ENCODE peak calls at places on chromosomes 2 and 18, in four cellular contexts. J is ovary, N is thyroid gland, T is HCT116. X is an unnamed sample.

GRCh38 chr2:57937456-57937855 is 109.2 kb upstream of the VRK2 start:
- DNase-seq in T (no peak), N (no peak), J (no peak), X (no peak)

GRCh38 chr18:44589709-44590108 is 91.0 kb upstream of the SETBP1 start:
- DNase-seq in J (no peak), N (no peak), T (no peak), X (no peak)

GRCh38 chr18:32549248-32549842 is 78.7 kb upstream of the GAREM1 start:
- DNase-seq in N (peak; percentile 59), T (peak; percentile 50), J (peak; percentile 27), X (peak; percentile 71)

GRCh38 chr2:69694894-69695849 is 46.8 kb upstream of the ANXA4 start:
- DNase-seq in N (peak; percentile 40), J (no peak), T (no peak), X (no peak)

GRCh38 chr2:109280804-109281203 is 151.8 kb downstream of the SH3RF3 start:
- DNase-seq in J (no peak), N (no peak), T (no peak), X (no peak)

GRCh38 chr2:152847067-152847466 is 128.6 kb downstream of the ARL6IP6 start:
- DNase-seq in T (no peak), N (no peak), J (no peak), X (no peak)

GRCh38 chr18:1049173-1049572 is 144.5 kb downstream of the ADCYAP1 start:
- DNase-seq in N (no peak), J (no peak), T (no peak), X (no peak)

GRCh38 chr2:53725662-53726061 is 41.9 kb upstream of the CHAC2 start:
- DNase-seq in J (no peak), T (no peak), N (no peak), X (no peak)

GRCh38 chr2:79530443-79530842 is 17.6 kb downstream of the CTNNA2 start:
- DNase-seq in T (no peak), N (no peak), J (no peak), X (no peak)

GRCh38 chr2:205776139-205776538 is 93.8 kb downstream of the NRP2 start:
- DNase-seq in T (peak; percentile 55), N (peak; percentile 59), J (no peak), X (peak; percentile 43)

GRCh38 chr2:191247381-191248057 is 2.3 kb downstream of the MYO1B start:
- DNase-seq in N (no peak), J (no peak), T (peak; percentile 23), X (no peak)

GRCh38 chr2:68749345-68749744 is 14.7 kb downstream of the ARHGAP25 start:
- DNase-seq in J (no peak), T (no peak), N (no peak), X (no peak)

GRCh38 chr2:196592912-196593881 is 46.3 kb upstream of the CCDC150 start:
- DNase-seq in J (no peak), T (no peak), N (peak; percentile 19), X (no peak)

GRCh38 chr2:3823748-3824147 is 120.4 kb downstream of the DCDC2C start:
- DNase-seq in T (no peak), N (no peak), J (no peak), X (no peak)

GRCh38 chr18:75727479-75727878 is 300.0 kb upstream of the SMIM21 start:
- DNase-seq in J (no peak), T (peak; percentile 21), N (peak; percentile 56), X (no peak)

GRCh38 chr2:230328155-230328458 is 1.1 kb downstream of the SP140L start:
- DNase-seq in T (no peak), N (no peak), J (no peak), X (no peak)
- H3K4me1 ChIP-seq in T (peaks cover 36% of the 10 kb centered on the region), N (peaks cover 9% of the 10 kb centered on the region), J (peaks cover 6% of the 10 kb centered on the region), X (peaks cover 38% of the 10 kb centered on the region)

GRCh38 chr2:64749446-64749845 is 95.7 kb upstream of the SERTAD2 start:
- DNase-seq in T (no peak), J (no peak), N (no peak), X (no peak)

GRCh38 chr2:64753384-64753783 is 99.7 kb upstream of the SERTAD2 start:
- DNase-seq in T (no peak), N (no peak), J (no peak), X (no peak)

GRCh38 chr2:64750001-64750816 is 96.5 kb upstream of the SERTAD2 start:
- DNase-seq in N (peak; percentile 73), T (no peak), J (peak; percentile 76), X (peak; percentile 58)

GRCh38 chr2:64750817-64751285 is 97.1 kb upstream of the SERTAD2 start:
- DNase-seq in T (peak; percentile 98), N (peak; percentile 100), J (peak; percentile 99), X (peak; percentile 99)

GRCh38 chr2:64751286-64752260 is 97.9 kb upstream of the SERTAD2 start:
- DNase-seq in J (no peak), N (peak; percentile 100), T (peak; percentile 80), X (peak; percentile 44)
- TF ChIP-seq POLR2A in J (peak; percentile 79), N (no peak), T (peak; percentile 53), X (no peak)

GRCh38 chr2:72864500-72864899 is 22.7 kb upstream of the SPR start:
- DNase-seq in J (no peak), N (no peak), T (no peak), X (no peak)
- H3K27ac ChIP-seq in J (no peak overlapping the region), N (no peak overlapping the region), T (no peak overlapping the region), X (no peak overlapping the region)

DNA sequence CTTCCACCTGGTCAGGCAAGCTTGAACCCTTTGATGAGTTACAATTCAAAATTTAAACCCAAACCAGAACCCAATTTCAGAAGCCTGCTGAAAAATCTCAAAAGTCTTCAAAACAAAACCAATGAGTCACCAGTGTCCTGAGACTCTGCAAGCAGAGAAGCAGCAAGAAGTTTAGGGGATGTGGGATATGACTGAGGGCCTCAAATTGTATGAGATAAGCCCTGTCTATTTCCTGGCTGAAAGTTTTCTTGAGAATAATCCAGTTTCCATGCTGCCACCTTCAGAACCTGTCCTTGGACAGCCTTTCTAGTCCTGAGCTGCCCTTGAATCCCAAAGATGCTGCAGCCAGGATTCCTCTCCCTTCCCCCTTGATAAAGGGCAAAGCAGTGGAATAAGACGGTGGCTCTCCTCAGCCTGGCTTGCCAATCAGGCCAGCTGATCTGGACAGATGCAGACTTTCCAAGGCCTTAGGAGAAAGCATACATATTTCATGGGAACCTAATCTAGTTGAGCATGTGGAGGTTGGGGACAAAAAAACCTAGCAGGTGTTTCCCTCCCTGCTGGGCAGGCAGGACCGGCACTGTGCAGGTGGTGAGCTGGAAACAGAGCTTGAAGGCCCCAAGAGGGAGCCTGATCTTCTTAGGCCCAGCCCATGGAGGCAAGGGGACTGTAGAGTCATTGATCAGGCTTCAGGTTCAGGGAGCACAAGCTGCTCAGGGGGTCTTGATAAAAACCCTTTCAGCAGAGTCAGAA is 278.0 kb upstream of the MGAT5 start:
- DNase-seq in N (no peak), J (no peak), T (no peak), X (no peak)
- H3K4me1 ChIP-seq in N (peaks cover 3% of the 10 kb centered on the region), J (no peaks in the 10 kb centered on the region), T (no peaks in the 10 kb centered on the region), X (no peaks in the 10 kb centered on the region)

DNA sequence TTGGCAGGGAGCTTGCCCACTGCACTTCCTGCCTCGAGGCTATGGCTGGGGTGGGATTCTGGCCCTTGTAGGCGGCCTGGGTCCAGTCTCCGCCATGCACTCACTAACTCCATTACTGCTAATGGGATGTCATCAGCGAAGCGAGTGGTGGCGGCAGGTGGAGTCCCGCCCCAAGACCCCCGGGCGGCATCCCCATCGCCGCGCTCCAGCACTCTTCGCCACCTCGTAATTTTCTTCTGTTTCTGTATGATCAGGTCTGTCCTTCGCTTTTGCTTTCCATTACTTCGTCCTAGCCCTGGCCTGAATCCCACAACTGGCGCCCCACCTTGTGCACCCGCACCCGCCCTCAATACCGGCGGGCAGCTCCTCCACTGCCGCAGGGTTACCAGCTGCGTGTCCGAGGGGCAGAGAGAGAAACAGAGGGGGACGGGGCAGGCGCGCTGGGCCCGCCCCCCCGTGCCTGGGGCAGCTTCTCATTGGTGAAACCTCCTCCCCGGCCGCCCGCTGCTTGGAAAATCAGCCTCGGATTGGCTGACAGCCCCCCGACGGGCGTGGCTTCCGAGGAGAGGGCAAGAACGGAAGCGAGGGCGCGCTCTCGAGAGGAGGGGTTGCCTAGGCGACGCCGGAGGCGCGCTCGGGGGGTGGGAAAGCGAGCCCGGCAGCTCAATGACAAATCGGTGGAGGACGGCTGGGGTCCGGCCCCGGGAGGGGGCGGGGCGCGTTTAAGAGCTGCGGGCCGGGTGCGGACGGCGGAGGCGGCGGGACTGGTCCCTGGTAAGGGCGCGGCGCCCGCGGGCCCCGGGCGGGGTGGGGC is at the start of gene RALB:
- DNase-seq in T (peak; percentile 96), N (peak; percentile 100), J (peak; percentile 100), X (peak; percentile 100)
- TF ChIP-seq POLR2A in T (peak; percentile 61), N (no peak), J (peak; percentile 21), X (no peak)

GRCh38 chr2:60353406-60353800 is 200.1 kb downstream of the BCL11A start:
- DNase-seq in N (no peak), T (no peak), J (no peak), X (no peak)

GRCh38 chr2:60356346-60356745 is 197.1 kb downstream of the BCL11A start:
- DNase-seq in T (no peak), J (no peak), N (no peak), X (no peak)

GRCh38 chr2:60355849-60356261 is 197.6 kb downstream of the BCL11A start:
- DNase-seq in N (no peak), T (no peak), J (no peak), X (no peak)

GRCh38 chr2:60353863-60354262 is 199.6 kb downstream of the BCL11A start:
- DNase-seq in N (no peak), J (no peak), T (no peak), X (no peak)

GRCh38 chr2:60354713-60355112 is 198.7 kb downstream of the BCL11A start:
- DNase-seq in N (peak; percentile 8), T (no peak), J (no peak), X (no peak)
- H3K27ac ChIP-seq in N (no peak overlapping the region), T (no peak overlapping the region), J (no peak overlapping the region), X (no peak overlapping the region)

DNA sequence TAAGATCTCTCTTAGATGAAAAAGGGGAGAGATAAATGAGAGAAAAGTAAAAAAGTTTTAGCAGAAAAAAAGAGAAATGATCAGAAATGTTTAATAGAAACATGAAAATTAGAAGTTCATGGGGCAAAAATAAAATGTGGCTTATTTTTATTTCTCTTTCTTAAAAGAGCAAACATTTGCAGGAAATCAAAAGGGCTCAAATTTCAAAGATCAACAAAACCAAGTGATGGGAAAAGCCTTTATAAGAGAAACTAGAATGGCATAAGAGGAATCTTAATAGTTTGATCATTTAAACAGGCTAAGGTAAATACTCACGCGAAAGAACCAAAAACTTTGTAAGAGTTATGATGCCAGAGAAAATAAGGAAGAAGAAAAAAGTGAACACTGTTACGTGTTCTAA is 23.3 kb upstream of the DAW1 start:
- DNase-seq in T (no peak), N (no peak), J (no peak), X (no peak)
- H3K4me1 ChIP-seq in T (peaks cover 28% of the 10 kb centered on the region), N (peaks cover 8% of the 10 kb centered on the region), J (no peaks in the 10 kb centered on the region), X (no peaks in the 10 kb centered on the region)

DNA sequence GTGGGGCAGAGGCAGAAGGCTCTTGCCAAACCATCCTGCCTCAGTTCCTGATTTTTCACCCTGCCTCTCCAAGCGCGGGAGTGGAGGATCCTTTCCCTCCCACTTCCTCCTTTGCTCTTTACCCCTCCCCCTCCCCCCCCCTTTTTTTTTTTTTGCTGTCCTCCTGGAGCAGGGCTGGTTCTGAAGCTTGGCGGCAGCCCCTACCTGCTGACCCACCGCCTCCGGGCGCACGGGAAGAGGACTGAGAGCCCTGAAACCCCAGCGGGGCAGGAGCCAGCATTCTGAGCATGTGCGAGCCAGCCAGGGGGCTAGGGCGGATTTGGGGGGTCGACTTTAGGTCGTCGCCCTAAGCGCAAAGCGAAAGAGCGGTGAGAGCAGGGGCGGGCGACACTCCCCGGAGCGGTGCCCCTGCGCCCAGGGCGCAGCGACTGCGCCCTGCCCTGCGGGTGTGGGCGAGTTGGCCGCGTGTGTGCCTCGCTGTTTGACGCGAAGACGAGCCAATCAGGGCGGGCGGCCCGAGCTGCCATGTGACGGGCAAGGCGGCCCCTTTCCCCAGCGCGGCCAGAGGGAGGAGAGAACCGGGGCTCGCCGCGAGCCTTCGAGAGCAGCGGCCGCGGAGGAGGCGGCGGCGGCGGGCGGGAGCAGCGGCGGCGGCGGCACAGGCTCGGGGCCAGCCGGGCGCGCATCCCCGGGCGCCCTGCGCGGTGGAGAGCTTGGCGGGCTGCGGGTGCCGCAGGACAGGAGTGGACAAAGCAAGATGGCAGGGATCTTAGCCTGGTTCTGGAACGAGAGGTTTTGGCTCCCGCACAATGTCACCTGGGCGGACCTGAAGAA is at the start of gene CERS6:
- DNase-seq in N (peak; percentile 97), T (peak; percentile 79), J (peak; percentile 97), X (peak; percentile 97)
- TF ChIP-seq POLR2A in N (peak; percentile 3), T (peak; percentile 80), J (peak; percentile 67), X (peak; percentile 85)